ENCODE peak calls at places on chromosome 12, in five cellular contexts. U, K, B, A and V are unnamed samples.

GRCh38 chr12:70581199-70581598 is 56.0 kb downstream of the PTPRB start:
- DNase-seq in K (no peak), B (no peak), A (no peak), U (no peak), V (no peak)

GRCh38 chr12:52294803-52295202 is 3.5 kb upstream of the KRT81 start:
- DNase-seq in B (no peak), U (no peak), K (no peak), A (no peak), V (no peak)

GRCh38 chr12:1927051-1927680 is 8.7 kb upstream of the CACNA2D4 start:
- DNase-seq in U (no peak), A (no peak), B (no peak), K (no peak), V (no peak)

GRCh38 chr12:124539084-124540041 is 28.0 kb downstream of the NCOR2 start:
- DNase-seq in A (no peak), U (no peak), B (no peak), K (no peak), V (no peak)

GRCh38 chr12:47165934-47166333 is 86.2 kb upstream of the AMIGO2 start:
- DNase-seq in A (no peak), K (no peak), B (no peak), U (no peak), V (no peak)

GRCh38 chr12:152440-152839 is 61.5 kb downstream of the SLC6A12 start:
- DNase-seq in K (no peak), U (no peak), B (no peak), A (no peak), V (no peak)

GRCh38 chr12:14099994-14100393 is 118.6 kb upstream of the GRIN2B start:
- DNase-seq in A (no peak), K (no peak), U (no peak), B (no peak), V (no peak)

GRCh38 chr12:80710727-80711066 is 3.3 kb downstream of the MYF6 start:
- DNase-seq in B (no peak), U (no peak), K (no peak), A (no peak), V (no peak)

GRCh38 chr12:19223695-19224094 is 94.2 kb downstream of the PLEKHA5 start:
- DNase-seq in A (no peak), U (no peak), K (no peak), B (no peak), V (no peak)

GRCh38 chr12:3523728-3524127 is 32.7 kb downstream of the PRMT8 start:
- DNase-seq in A (no peak), U (no peak), K (no peak), B (no peak), V (no peak)

GRCh38 chr12:120856980-120857379 is 47.2 kb downstream of the SPPL3 start:
- DNase-seq in K (no peak), U (no peak), B (no peak), A (no peak), V (no peak)

GRCh38 chr12:114812858-114813761 is 129.1 kb upstream of the TBX3 start:
- DNase-seq in U (no peak), B (no peak), K (no peak), A (no peak), V (peak)

GRCh38 chr12:116376354-116377193 is 99.1 kb upstream of the MED13L start:
- DNase-seq in K (peak), U (no peak), A (no peak), B (no peak), V (no peak)

GRCh38 chr12:106239241-106239950 is 8.4 kb downstream of the CKAP4 start:
- DNase-seq in A (no peak), B (no peak), K (no peak), U (no peak), V (no peak)

GRCh38 chr12:42696424-42697149 is 107.0 kb upstream of the PRICKLE1 start:
- DNase-seq in B (no peak), K (peak), A (no peak), U (no peak), V (no peak)

GRCh38 chr12:106994579-106995220 is 7.8 kb upstream of the MTERF2 start:
- DNase-seq in A (no peak), K (peak), U (no peak), B (no peak), V (no peak)

GRCh38 chr12:108560321-108560721 is 652 bp downstream of the SART3 start:
- DNase-seq in K (no peak), A (no peak), B (no peak), U (no peak), V (no peak)

GRCh38 chr12:65524666-65525065 is 246.2 kb downstream of the MSRB3 start:
- DNase-seq in U (peak), A (no peak), B (no peak), K (peak), V (no peak)

GRCh38 chr12:116558280-116559079 is 701 bp upstream of the MAP1LC3B2 start:
- DNase-seq in A (no peak), B (no peak), K (no peak), U (no peak), V (no peak)